ENCODE peak calls at places on chromosomes 3 and 15, in ten cellular contexts. T is GM12865; P is mucosa of gallbladder; E is effector memory CD4-positive, alpha-beta T cell; Q is amygdala; N is hypothalamus; F is GM23248; M is activated T-helper 1 cell treated with anti-CD3 and anti-CD28 coated beads, Interleukin-12 subunit alpha, Interleukin-12 subunit beta, Interleukin-2, Interleukin-4 antibody, amounts not matched to agents 30 ng/mL and 10 ng/mL and 1 ng/mL, durations not matched to agents 14 hours and 24 hours and 36 hours; G is NCI-H2081; K is central memory CD8-positive, alpha-beta T cell. D is an unnamed sample.
A peak's percentile ranks its signal among the peaks of the same experiment; 100 is the strongest.

GRCh38 chr3:46717447-46718231 is at the start of gene PRSS50:
- DNase-seq in K (no peak), M (no peak), G (no peak), F (peak; percentile 22), T (peak; percentile 23), N (no peak), P (peak; percentile 9), Q (no peak), E (no peak), D (no peak)

GRCh38 chr3:172110127-172110779 is 70.9 kb downstream of the FNDC3B start:
- DNase-seq in T (no peak), P (no peak), F (no peak), E (no peak), N (no peak), K (no peak), G (no peak), Q (no peak), M (no peak), D (no peak)

GRCh38 chr15:71780349-71780976 is 29.9 kb upstream of the NR2E3 start:
- DNase-seq in K (no peak), M (peak; percentile 9), Q (no peak), F (peak; percentile 76), E (no peak), P (no peak), G (peak; percentile 46), T (peak; percentile 75), N (no peak), D (peak; percentile 84)

GRCh38 chr15:69314174-69314573 is 15.5 kb downstream of the PAQR5 start:
- DNase-seq in M (no peak), T (no peak), G (no peak), E (no peak), N (no peak), P (no peak), K (no peak), Q (no peak), F (no peak), D (no peak)

GRCh38 chr3:41708176-41708575 is 253.7 kb downstream of the ULK4 start:
- DNase-seq in F (no peak), Q (no peak), N (no peak), G (no peak), K (no peak), E (no peak), P (no peak), T (no peak), M (no peak), D (no peak)

GRCh38 chr15:100633763-100634075 is 31.3 kb downstream of the ASB7 start:
- DNase-seq in E (no peak), N (no peak), M (no peak), Q (no peak), T (no peak), K (no peak), F (no peak), G (no peak), P (no peak), D (no peak)

GRCh38 chr3:196609815-196610515 is 29.5 kb upstream of the NRROS start:
- DNase-seq in T (no peak), K (no peak), N (no peak), G (no peak), E (no peak), Q (no peak), P (no peak), M (no peak), F (no peak), D (no peak)

GRCh38 chr3:183287301-183287971 is 34.4 kb downstream of the B3GNT5 start:
- DNase-seq in F (peak; percentile 95), T (no peak), G (no peak), E (peak; percentile 3), K (no peak), P (no peak), N (no peak), M (no peak), Q (no peak), D (no peak)

GRCh38 chr3:10274601-10275000 is 18.1 kb downstream of the GHRL start:
- DNase-seq in M (no peak), G (no peak), F (no peak), P (no peak), N (no peak), Q (no peak), E (no peak), T (no peak), K (no peak), D (no peak)

GRCh38 chr3:150763841-150764483 is 993 bp upstream of the SIAH2 start:
- DNase-seq in G (peak; percentile 85), P (peak; percentile 74), K (peak; percentile 42), N (peak; percentile 43), E (no peak), M (no peak), F (peak; percentile 87), T (peak; percentile 78), Q (peak; percentile 80), D (peak; percentile 62)

GRCh38 chr3:69999191-70000027 is at the start of gene SAMMSON:
- DNase-seq in T (no peak), P (no peak), K (no peak), Q (no peak), F (peak; percentile 14), N (no peak), G (peak; percentile 89), M (no peak), E (no peak), D (no peak)

GRCh38 chr15:39580630-39581500 is at the start of gene THBS1:
- DNase-seq in P (peak; percentile 86), N (no peak), F (peak; percentile 97), G (no peak), E (peak; percentile 12), K (no peak), T (peak; percentile 40), Q (no peak), M (no peak), D (peak; percentile 43)

GRCh38 chr3:58572634-58573230 is 4.5 kb downstream of the FAM107A start:
- DNase-seq in Q (no peak), G (no peak), F (no peak), E (no peak), P (no peak), T (no peak), N (no peak), K (no peak), M (no peak), D (no peak)

GRCh38 chr3:95343767-95344166 is 1280.9 kb downstream of the NSUN3 start:
- DNase-seq in G (no peak), F (no peak), K (no peak), N (no peak), Q (no peak), T (no peak), M (no peak), E (no peak), P (no peak), D (peak; percentile 82)

GRCh38 chr3:57221883-57222282 is 5.6 kb upstream of the APPL1 start:
- DNase-seq in Q (no peak), E (no peak), F (peak; percentile 61), G (no peak), K (no peak), P (no peak), T (no peak), M (no peak), N (no peak), D (peak; percentile 4)

GRCh38 chr3:126432901-126433480 is 38.3 kb downstream of the CFAP100 start:
- DNase-seq in Q (no peak), T (no peak), E (no peak), N (no peak), P (no peak), F (no peak), M (no peak), G (no peak), K (no peak), D (no peak)

GRCh38 chr3:129793947-129794318 is 99.6 kb downstream of the TMCC1 start:
- DNase-seq in E (no peak), G (peak; percentile 19), Q (no peak), T (no peak), P (no peak), F (peak; percentile 30), M (no peak), N (no peak), K (no peak), D (peak; percentile 12)

GRCh38 chr3:126941721-126942270 is 41.1 kb upstream of the PLXNA1 start:
- DNase-seq in T (no peak), E (no peak), P (no peak), G (no peak), F (no peak), N (no peak), K (no peak), Q (no peak), M (no peak), D (no peak)

D was measured in NCI-H2171 treated with DMSO at 0.1 percent for 48 hours.